ENCODE peak calls at places on chromosomes 13 and 19, in eight cellular contexts. J is CD4-positive, alpha-beta T cell; Q is cardiac muscle cell; P is heart right ventricle; W is thyroid gland; H is body of pancreas; N is MM.1S; Z is upper lobe of right lung. C is an unnamed sample.

GRCh38 chr19:20928371-20928770 is 5.3 kb downstream of the ZNF85 start:
- DNase-seq in J (no peak), Q (no peak), P (no peak), W (no peak), H (no peak), N (no peak), Z (no peak), C (no peak)

GRCh38 chr19:11100064-11100463 is 10.8 kb downstream of the LDLR start:
- DNase-seq in J (no peak), Q (no peak), P (no peak), W (no peak), H (no peak), N (no peak), Z (no peak), C (no peak)

GRCh38 chr13:51861728-51862300 is at the start of gene CCDC70:
- DNase-seq in J (no peak), Q (no peak), P (no peak), W (no peak), H (no peak), N (no peak), Z (no peak), C (no peak)

GRCh38 chr19:6212403-6213265 is 67.1 kb downstream of the MLLT1 start:
- DNase-seq in J (no peak), Q (no peak), P (no peak), W (no peak), H (no peak), N (no peak), Z (peak; percentile 66), C (peak; percentile 71)

GRCh38 chr13:108816381-108816780 is 187.0 kb downstream of the MYO16 start:
- DNase-seq in J (no peak), Q (no peak), P (no peak), W (no peak), H (no peak), N (no peak), Z (no peak), C (no peak)

GRCh38 chr19:41031926-41032325 is 40.8 kb downstream of the CYP2B6 start:
- DNase-seq in J (no peak), Q (peak; percentile 0), P (no peak), W (no peak), H (no peak), N (no peak), Z (no peak), C (no peak)

GRCh38 chr19:7871280-7871529 is 3.0 kb downstream of the PRR36 start:
- DNase-seq in J (no peak), Q (peak; percentile 84), P (no peak), W (no peak), H (no peak), N (no peak), Z (no peak), C (no peak)

GRCh38 chr19:45098521-45099464 is 5.8 kb downstream of the PPP1R37 start:
- DNase-seq in J (no peak), Q (no peak), P (peak; percentile 34), W (no peak), H (peak; percentile 49), N (no peak), Z (no peak), C (no peak)

GRCh38 chr13:24083722-24084421 is 76.6 kb upstream of the SPATA13 start:
- DNase-seq in J (no peak), Q (no peak), P (no peak), W (no peak), H (no peak), N (no peak), Z (no peak), C (no peak)

GRCh38 chr13:71039440-71039839 is 827.6 kb downstream of the DACH1 start:
- DNase-seq in J (no peak), Q (no peak), P (no peak), W (no peak), H (no peak), N (no peak), Z (no peak), C (no peak)

GRCh38 chr13:23578411-23579071 is 8.3 kb downstream of the TNFRSF19 start:
- DNase-seq in J (peak; percentile 62), Q (peak; percentile 65), P (peak; percentile 83), W (peak; percentile 74), H (peak; percentile 83), N (peak; percentile 67), Z (peak; percentile 92), C (peak; percentile 86)

GRCh38 chr19:18220632-18221275 is 5.5 kb downstream of the PDE4C start:
- DNase-seq in J (no peak), Q (no peak), P (no peak), W (peak; percentile 30), H (no peak), N (no peak), Z (no peak), C (no peak)

GRCh38 chr13:38419312-38419873 is 69.7 kb downstream of the UFM1 start:
- DNase-seq in J (no peak), Q (no peak), P (no peak), W (no peak), H (no peak), N (peak; percentile 61), Z (no peak), C (no peak)

GRCh38 chr19:32873560-32873959 is 4.0 kb upstream of the SLC7A9 start:
- DNase-seq in J (no peak), Q (no peak), P (no peak), W (no peak), H (no peak), N (no peak), Z (peak; percentile 25), C (no peak)

GRCh38 chr19:2150794-2151338 is 500 bp downstream of the AP3D1 start:
- DNase-seq in J (no peak), Q (no peak), P (peak; percentile 34), W (peak; percentile 35), H (peak; percentile 34), N (peak; percentile 24), Z (peak; percentile 79), C (no peak)

GRCh38 chr13:102328909-102329308 is 72.9 kb downstream of the FGF14 start:
- DNase-seq in J (no peak), Q (no peak), P (no peak), W (no peak), H (no peak), N (peak; percentile 65), Z (no peak), C (no peak)

GRCh38 chr13:25151626-25152025 is 20.5 kb downstream of the AMER2 start:
- DNase-seq in J (no peak), Q (no peak), P (no peak), W (no peak), H (no peak), N (no peak), Z (no peak), C (no peak)

GRCh38 chr19:55640043-55640576 is 692 bp upstream of the ZNF580 start:
- DNase-seq in J (peak; percentile 82), Q (no peak), P (peak; percentile 71), W (peak; percentile 75), H (peak; percentile 64), N (no peak), Z (peak; percentile 88), C (peak; percentile 91)

GRCh38 chr13:20401958-20402856 is 123.5 kb downstream of the CRYL1 start:
- DNase-seq in J (no peak), Q (no peak), P (no peak), W (no peak), H (no peak), N (no peak), Z (no peak), C (no peak)

DNA sequence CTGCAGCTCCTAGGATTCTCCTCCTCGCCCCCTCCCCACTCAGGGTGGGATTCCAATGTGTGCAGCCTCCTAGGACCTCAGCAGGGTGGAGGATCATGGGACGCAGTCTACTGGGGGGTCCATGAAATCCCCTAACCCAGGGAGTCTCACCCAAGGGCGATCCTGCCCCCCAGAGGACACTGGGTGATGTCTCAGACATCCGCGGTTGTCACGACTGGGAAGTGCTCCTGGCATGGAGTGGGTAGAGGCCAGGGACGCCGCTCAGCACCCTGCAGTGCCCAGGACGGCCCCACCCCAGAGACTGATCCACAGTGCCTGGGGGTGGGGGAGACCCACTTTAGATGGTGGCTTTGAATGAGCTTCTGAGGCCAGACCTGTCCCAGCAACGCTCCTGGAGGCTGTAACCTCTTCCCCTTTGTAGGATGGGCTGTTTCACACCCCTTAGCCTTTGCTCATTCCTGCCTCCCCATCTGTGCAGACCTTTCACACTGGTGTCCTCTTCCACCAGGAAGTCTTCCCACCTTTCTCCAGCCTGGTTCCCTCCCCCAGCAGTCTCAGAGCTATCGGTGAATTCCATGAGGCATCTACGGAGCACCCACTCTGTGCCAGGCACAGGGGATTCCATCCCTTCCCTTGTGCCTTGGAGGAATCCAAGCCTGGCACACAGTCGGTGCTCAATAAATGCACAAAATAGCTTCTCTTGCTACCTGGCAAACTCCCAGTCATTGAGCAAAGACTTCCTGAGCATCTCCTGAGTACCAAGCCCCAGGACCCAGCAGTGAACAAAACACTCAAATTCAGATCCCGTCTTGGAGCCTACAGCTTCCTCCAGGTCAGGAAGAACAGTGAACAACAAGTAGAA is 10.5 kb downstream of the SMIM24 start:
- DNase-seq in J (no peak), Q (no peak), P (no peak), W (no peak), H (no peak), N (no peak), Z (peak; percentile 62), C (no peak)
- TF ChIP-seq CTCF in J (no peak), Q (peak; percentile 20), P (peak; percentile 18), W (no peak), H (no peak), N (no peak), Z (no peak), C (no peak)

GRCh38 chr19:35090795-35091214 is 24.8 kb upstream of the FXYD3 start:
- DNase-seq in J (no peak), Q (no peak), P (no peak), W (no peak), H (peak; percentile 82), N (peak; percentile 14), Z (no peak), C (peak; percentile 75)
- H3K27ac ChIP-seq in J (no peak overlapping the region), Q (no peak overlapping the region), P (no peak overlapping the region), W (no peak overlapping the region), H (peak overlapping the region; percentile 64), N (no peak overlapping the region), Z (no peak overlapping the region), C (no peak overlapping the region)

DNA sequence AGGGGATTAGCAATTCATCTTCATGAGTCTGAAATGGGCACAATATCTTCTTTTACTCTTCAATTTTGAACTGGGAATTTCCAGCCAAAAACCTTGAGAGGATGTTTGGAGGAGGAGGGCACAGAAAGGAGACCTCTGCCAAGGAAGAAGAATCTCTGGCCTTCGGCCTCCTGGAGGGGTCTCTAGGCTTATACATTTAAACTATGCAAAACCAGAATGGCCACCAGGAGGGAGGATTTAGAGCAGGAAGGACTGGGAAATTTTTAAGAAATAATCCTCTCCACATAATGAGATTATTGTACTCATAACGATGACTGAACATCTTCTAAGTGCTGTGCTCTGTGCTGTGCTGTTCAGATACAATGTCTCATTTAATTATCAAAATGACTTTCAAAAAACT is 325.9 kb downstream of the NDFIP2 start:
- DNase-seq in J (no peak), Q (no peak), P (no peak), W (no peak), H (no peak), N (no peak), Z (no peak), C (no peak)
- TF ChIP-seq CTCF in J (no peak), Q (no peak), P (no peak), W (no peak), H (no peak), N (no peak), Z (no peak), C (no peak)

DNA sequence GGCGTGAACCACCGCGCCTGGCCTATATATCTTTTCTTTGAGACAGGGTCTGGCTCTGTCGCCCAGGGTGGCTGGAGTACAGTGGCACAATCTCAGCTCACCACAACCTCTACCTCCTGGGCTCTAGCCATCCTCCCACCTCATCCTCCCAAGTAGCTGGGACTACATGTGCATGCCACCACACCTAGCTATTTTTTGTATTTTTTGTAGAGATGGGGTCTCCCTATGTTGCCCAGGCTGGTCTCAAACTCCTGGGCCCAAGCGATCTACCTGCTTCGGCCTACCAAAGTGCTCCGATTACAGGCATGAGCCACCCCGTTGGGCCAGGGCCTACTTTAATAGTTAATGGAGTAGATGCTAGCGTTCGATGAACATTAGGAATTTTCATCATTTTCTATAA is 3.4 kb downstream of the TNPO2 start:
- DNase-seq in J (no peak), Q (no peak), P (no peak), W (no peak), H (no peak), N (no peak), Z (no peak), C (no peak)
- H3K27ac ChIP-seq in J (no peak overlapping the region), Q (peak overlapping the region; percentile 99), P (peak overlapping the region; percentile 97), W (no peak overlapping the region), H (no peak overlapping the region), N (no peak overlapping the region), Z (no peak overlapping the region), C (no peak overlapping the region)